ENCODE peak calls at places on chromosome 1, in seven cellular contexts. A is left ventricle myocardium inferior; H is CD8-positive, alpha-beta memory T cell; P is EL; X is mucosa of descending colon; F is cardiac septum; M is stimulated activated CD8-positive, alpha-beta memory T cell treated with anti-CD3 and anti-CD28 coated beads, Interleukin-4, amount 100 ng/mL, for 24 hours. Z is an unnamed sample.
A peak's percentile ranks its signal among the peaks of the same experiment; 100 is the strongest.

GRCh38 chr1:107707111-107707510 is 257.9 kb downstream of the VAV3 start:
- DNase-seq in P (no peak), X (no peak), M (no peak), H (no peak), F (no peak), A (no peak), Z (no peak)

GRCh38 chr1:161506336-161507223 is 1.3 kb downstream of the FCGR2A start:
- DNase-seq in P (peak; percentile 20), M (no peak), F (peak; percentile 91), H (no peak), A (peak; percentile 25), X (no peak), Z (peak; percentile 84)

GRCh38 chr1:168246506-168246905 is 20.7 kb downstream of the SFT2D2 start:
- DNase-seq in H (no peak), X (no peak), M (no peak), A (no peak), P (no peak), F (no peak), Z (no peak)

GRCh38 chr1:54681396-54681795 is 34.3 kb upstream of the TTC4 start:
- DNase-seq in M (no peak), F (no peak), P (no peak), H (no peak), X (no peak), A (no peak), Z (no peak)

GRCh38 chr1:235199441-235199840 is 38.4 kb upstream of the RBM34 start:
- DNase-seq in H (no peak), M (no peak), A (no peak), X (no peak), P (peak; percentile 14), F (no peak), Z (peak; percentile 43)

GRCh38 chr1:65827346-65827745 is 34.7 kb downstream of the PDE4B start:
- DNase-seq in F (no peak), A (no peak), M (no peak), H (no peak), P (no peak), X (no peak), Z (no peak)

GRCh38 chr1:207304710-207305151 is 16.7 kb upstream of the CD55 start:
- DNase-seq in X (no peak), A (no peak), F (no peak), M (no peak), H (no peak), P (peak; percentile 23), Z (no peak)

GRCh38 chr1:13896932-13897331 is 196.9 kb downstream of the PRDM2 start:
- DNase-seq in X (no peak), A (no peak), F (no peak), P (no peak), H (no peak), M (no peak), Z (no peak)